ENCODE peak calls at places on chromosomes 11 and 22, in five cellular contexts. F is osteoblast, X is mammary epithelial cell, R is OCI-LY7, Z is uterus. Q is an unnamed sample.

GRCh38 chr11:112635338-112635737 is 325.9 kb upstream of the NCAM1 start:
- DNase-seq in F (no peak), X (no peak), R (no peak), Z (no peak), Q (no peak)

GRCh38 chr11:131665344-131665968 is 295.0 kb downstream of the NTM start:
- DNase-seq in F (no peak), X (no peak), R (no peak), Z (no peak), Q (no peak)

GRCh38 chr11:89457190-89457589 is 34.0 kb downstream of the NOX4 start:
- DNase-seq in F (no peak), X (no peak), R (no peak), Z (no peak), Q (no peak)

GRCh38 chr11:69774354-69775162 is 583 bp downstream of the FGF4 start:
- DNase-seq in F (peak), X (no peak), R (no peak), Z (no peak), Q (no peak)

GRCh38 chr22:40803292-40803691 is 15.9 kb downstream of the SLC25A17 start:
- DNase-seq in F (peak), X (no peak), R (no peak), Z (no peak), Q (no peak)

GRCh38 chr11:2562181-2562581 is 117.4 kb downstream of the KCNQ1 start:
- DNase-seq in F (peak), X (no peak), R (no peak), Z (no peak), Q (peak)

GRCh38 chr11:71116435-71117040 is 135.8 kb downstream of the SHANK2 start:
- DNase-seq in F (no peak), X (no peak), R (peak), Z (no peak), Q (no peak)

GRCh38 chr11:81070948-81071347 is 1630.1 kb upstream of the TENM4 start:
- DNase-seq in F (no peak), X (no peak), R (no peak), Z (no peak), Q (no peak)

GRCh38 chr11:75406338-75406777 is 7.0 kb downstream of the RPS3 start:
- DNase-seq in F (no peak), X (peak), R (no peak), Z (no peak), Q (no peak)

GRCh38 chr11:44223261-44223660 is 86.7 kb downstream of the ALX4 start:
- DNase-seq in F (no peak), X (no peak), R (no peak), Z (no peak), Q (no peak)

GRCh38 chr11:60193687-60194433 is 11.0 kb upstream of the MS4A6A start:
- DNase-seq in F (peak), X (peak), R (peak), Z (no peak), Q (no peak)

GRCh38 chr11:32659672-32660071 is 76.0 kb downstream of the EIF3M start:
- DNase-seq in F (no peak), X (peak), R (no peak), Z (no peak), Q (no peak)

DNA sequence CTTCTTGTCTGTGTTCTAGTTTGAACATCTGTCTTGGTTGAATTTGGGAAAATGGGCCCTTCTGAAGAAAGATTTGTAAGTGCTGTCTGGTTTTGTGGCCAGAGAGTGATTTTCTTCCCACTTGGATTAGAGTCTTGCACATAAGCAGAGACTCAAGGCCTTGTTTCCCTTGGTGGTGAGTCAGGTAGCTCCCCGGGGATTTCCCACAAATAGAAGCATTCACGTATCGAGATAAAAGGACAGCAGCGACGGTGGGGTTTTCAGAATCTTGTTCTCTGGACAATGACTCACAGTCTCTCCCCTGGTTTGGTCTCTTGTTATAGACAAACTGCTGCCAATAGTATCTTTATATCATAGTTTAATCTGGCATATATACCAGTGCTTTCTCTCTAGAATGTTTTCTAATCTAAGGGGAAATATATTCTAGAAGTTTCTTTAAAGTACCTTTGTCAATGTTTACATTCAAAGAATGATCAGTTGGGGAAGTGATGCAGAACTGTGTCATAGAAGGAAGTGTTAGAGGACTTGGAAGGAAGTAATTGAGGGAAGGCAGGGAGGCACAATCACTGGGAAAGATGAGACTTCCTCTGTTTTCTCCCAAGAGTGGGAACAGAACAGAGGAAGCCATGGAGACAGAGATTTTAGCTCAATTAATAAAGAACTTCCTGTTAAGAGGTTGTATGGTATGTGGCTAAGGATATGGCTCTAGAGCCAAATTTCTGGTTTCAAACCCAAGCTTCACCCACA is 18.1 kb downstream of the POLA2 start:
- DNase-seq in F (peak), X (peak), R (no peak), Z (peak), Q (no peak)
- H3K27ac ChIP-seq in F (peak), X (peak), R (no peak), Z (peak), Q (peak)

GRCh38 chr22:44042822-44043221 is 18.7 kb downstream of the PARVB start:
- DNase-seq in F (peak), X (no peak), R (no peak), Z (no peak), Q (no peak)
- H3K27ac ChIP-seq in F (no peak), X (no peak), R (no peak), Z (no peak), Q (no peak)

GRCh38 chr11:9604134-9604533 is 30.7 kb downstream of the WEE1 start:
- DNase-seq in F (no peak), X (no peak), R (no peak), Z (no peak), Q (no peak)
- H3K27ac ChIP-seq in F (no peak), X (no peak), R (peak), Z (no peak), Q (no peak)

DNA sequence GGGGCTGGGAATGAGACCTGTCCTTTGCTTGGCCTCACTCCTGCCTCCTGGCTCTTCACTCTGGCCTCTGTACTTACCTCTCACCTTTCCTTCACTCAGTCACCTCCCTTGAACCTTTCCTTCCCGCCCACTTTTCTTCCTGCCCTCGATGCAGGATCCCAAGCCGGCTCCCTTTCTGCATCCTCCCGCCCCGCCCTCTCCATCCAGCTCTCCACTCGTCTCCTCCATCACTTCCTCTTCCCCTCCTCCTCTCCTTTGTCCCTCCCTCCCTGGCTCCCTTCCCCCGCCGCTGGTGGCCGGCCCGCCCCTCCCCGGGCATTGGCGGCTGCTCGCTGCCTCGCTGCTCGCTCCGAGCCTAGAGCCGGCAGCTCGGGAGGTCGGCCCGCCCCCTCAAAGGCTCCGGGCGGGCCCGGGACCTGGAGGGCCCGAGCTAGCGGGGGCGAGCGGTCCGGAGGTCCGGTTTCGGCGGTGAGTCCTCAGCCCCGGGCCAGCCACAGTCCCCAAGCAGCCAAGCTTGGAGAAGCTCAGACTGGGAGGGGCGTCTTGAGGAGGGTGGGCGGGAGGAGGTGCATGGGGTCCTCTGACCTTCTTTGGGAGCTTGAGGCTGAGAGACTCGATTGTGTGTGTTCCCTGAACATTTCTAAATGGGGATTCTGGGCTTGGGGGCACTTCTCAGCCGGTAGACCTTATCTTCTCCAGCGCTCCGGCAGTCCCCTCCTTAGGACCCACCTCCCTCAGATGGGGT is 13.8 kb downstream of the PHLDB1 start:
- DNase-seq in F (peak), X (peak), R (no peak), Z (peak), Q (peak)
- H3K27ac ChIP-seq in F (peak), X (peak), R (no peak), Z (peak), Q (peak)

DNA sequence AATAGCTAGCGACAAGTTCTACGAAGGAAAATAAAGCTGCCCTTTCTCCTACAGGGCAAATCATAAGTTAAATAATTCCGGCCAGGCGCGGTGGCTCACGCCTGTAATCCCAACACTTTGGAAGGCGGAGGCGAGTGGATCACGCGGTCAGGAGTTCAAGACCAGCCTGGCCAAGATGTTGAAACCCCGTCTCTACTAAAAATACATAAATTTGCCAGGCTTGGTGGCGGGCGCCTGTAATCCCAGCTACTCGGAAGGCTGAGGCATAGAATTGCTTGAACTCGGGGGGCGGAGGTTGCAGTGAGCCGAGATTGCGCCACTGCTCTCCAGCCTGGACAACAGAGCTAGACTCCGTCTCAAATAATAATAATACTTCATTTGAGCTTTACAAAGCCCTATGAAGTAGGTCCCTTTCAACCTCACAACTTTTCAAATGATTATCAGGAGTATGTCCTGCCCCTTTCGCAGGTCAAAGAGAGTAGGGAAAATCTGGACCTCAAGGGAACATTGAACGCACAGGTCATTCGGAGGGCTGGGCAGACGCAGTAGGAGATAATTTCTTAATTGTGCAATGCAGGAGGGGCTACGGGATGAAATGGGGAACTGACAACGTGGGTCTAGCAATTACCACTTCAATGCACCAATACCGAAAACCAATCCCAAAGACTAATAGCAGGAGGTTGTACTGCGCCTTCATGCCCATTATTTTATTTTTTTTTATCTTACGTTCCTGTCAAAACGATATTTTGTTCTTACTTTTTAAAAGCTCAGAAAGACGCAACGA is 590 bp downstream of the COMMD9 start:
- DNase-seq in F (peak), X (no peak), R (no peak), Z (no peak), Q (no peak)
- H3K27ac ChIP-seq in F (peak), X (peak), R (no peak), Z (peak), Q (peak)

DNA sequence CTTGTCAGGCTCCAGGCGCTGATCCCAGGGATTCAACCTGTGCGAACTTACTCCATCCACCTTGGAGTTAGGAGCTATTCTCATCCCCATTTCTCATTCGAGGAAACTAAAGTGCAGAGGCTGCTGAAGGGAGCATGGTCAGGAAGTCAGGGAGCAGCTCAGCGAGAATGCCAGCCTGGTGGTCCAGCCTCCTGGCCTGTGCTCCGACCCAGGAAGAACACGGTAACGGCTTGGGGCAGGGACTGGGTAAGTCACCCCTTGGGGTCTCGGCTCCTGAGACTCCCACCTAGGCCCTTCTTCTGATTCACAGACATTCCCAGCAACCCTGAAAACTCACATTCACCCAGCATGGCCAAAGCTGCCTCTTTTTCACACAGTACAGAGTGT is 132.8 kb downstream of the CRYBB2 start:
- DNase-seq in F (peak), X (no peak), R (no peak), Z (no peak), Q (no peak)
- H3K27ac ChIP-seq in F (no peak), X (no peak), R (no peak), Z (no peak), Q (no peak)

DNA sequence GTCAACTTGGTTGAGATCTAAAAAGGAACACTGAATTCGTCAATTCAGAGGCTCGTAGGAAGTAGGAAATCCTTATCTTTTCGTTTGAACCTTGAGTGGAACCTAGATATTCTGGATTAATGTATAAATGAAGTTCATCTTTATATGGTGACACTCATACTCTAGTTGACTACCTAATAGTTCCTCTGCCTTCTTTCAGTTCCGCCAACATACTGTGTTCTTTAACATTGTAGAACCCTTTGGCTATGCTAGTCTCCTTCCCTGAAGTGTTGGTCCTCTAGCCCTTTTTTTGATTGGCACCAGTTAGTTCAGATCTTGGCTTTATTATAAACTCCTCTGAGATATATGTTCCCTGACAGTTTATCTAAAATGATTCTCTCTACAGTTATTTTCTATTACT is 1.5 kb downstream of the ATM start:
- DNase-seq in F (peak), X (no peak), R (peak), Z (no peak), Q (no peak)
- H3K27ac ChIP-seq in F (peak), X (peak), R (peak), Z (peak), Q (peak)

GRCh38 chr11:128714881-128715280 is 21.0 kb downstream of the FLI1 start:
- DNase-seq in F (peak), X (peak), R (no peak), Z (no peak), Q (no peak)
- H3K27ac ChIP-seq in F (peak), X (peak), R (no peak), Z (peak), Q (no peak)

GRCh38 chr11:79623375-79623774 is 182.5 kb upstream of the TENM4 start:
- DNase-seq in F (no peak), X (no peak), R (no peak), Z (no peak), Q (no peak)

DNA sequence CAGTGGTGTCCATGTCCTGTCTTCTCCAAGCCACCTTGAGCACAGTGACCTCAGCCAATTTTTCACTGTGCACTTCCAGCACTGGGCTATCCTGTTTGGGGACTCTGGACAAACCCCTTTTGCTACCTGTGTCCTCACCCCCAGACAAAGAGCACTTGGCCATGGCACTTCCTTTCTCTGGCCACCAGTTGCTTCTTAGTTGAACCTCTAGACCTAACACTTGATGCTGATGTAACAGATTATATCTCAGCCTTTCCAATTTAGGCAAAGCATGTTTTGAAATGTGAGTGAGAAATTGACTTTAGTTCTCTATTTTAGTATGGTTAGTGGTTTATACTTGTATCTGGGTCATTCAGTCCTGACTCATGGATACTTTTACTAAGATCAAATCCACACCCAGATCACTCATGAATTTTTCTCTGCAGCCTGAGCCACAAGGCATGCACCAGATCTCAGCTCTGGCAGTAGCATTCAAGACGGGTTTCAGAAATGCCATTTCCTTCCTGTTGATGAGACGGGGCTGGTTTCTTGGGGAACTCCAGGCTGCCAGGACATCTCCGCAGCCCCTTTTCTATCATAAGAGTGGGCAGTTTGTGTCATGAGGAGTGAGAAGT is 185.4 kb upstream of the TENM4 start:
- DNase-seq in F (no peak), X (peak), R (no peak), Z (no peak), Q (no peak)
- H3K27ac ChIP-seq in F (no peak), X (no peak), R (no peak), Z (no peak), Q (no peak)

GRCh38 chr22:35072939-35073338 is 7.0 kb downstream of the ISX start:
- DNase-seq in F (no peak), X (peak), R (no peak), Z (no peak), Q (no peak)
- H3K27ac ChIP-seq in F (no peak), X (no peak), R (no peak), Z (no peak), Q (no peak)